ENCODE peak calls at places on chromosome 11, in five cellular contexts. N is fibroblast of lung, R is lower lobe of right lung, P is AG09309, G is foreskin fibroblast. X is an unnamed sample.
A peak's percentile ranks its signal among the peaks of the same experiment; 100 is the strongest.

GRCh38 chr11:33778682-33779081 is 4.4 kb upstream of the FBXO3 start:
- DNase-seq in P (peak; percentile 51), G (peak; percentile 61), R (no peak), N (peak; percentile 80), X (peak; percentile 19)

GRCh38 chr11:46901156-46901555 is 17.2 kb downstream of the LRP4 start:
- DNase-seq in G (no peak), N (no peak), P (no peak), R (no peak), X (no peak)

GRCh38 chr11:134228625-134229024 is 4.2 kb downstream of the VPS26B start:
- DNase-seq in G (peak; percentile 80), R (no peak), N (no peak), P (peak; percentile 58), X (no peak)

GRCh38 chr11:2862395-2862949 is 23.1 kb downstream of the CDKN1C start:
- DNase-seq in N (no peak), P (no peak), G (no peak), R (no peak), X (no peak)

GRCh38 chr11:44133335-44133946 is 38.0 kb downstream of the EXT2 start:
- DNase-seq in R (no peak), P (no peak), N (peak; percentile 62), G (peak; percentile 29), X (no peak)

GRCh38 chr11:89182773-89183172 is 5.1 kb downstream of the TYR start:
- DNase-seq in N (peak; percentile 2), R (no peak), G (no peak), P (no peak), X (no peak)

GRCh38 chr11:80586464-80586863 is 1145.6 kb upstream of the TENM4 start:
- DNase-seq in G (no peak), P (no peak), R (no peak), N (no peak), X (no peak)

GRCh38 chr11:62574363-62575057 is 819 bp upstream of the EEF1G start:
- DNase-seq in G (no peak), P (no peak), R (no peak), N (no peak), X (no peak)

GRCh38 chr11:12090061-12090572 is 20.3 kb upstream of the MICAL2 start:
- DNase-seq in G (peak; percentile 63), R (peak; percentile 54), N (peak; percentile 58), P (no peak), X (no peak)

GRCh38 chr11:96426356-96427103 is 36.7 kb downstream of the JRKL start:
- DNase-seq in G (peak; percentile 35), P (peak; percentile 18), N (peak; percentile 72), R (no peak), X (peak; percentile 31)
- TF ChIP-seq CTCF in G (peak; percentile 26), P (peak; percentile 41), N (peak; percentile 38), R (peak; percentile 58), X (peak; percentile 37)

GRCh38 chr11:34890812-34891211 is 25.4 kb downstream of the APIP start:
- DNase-seq in G (peak; percentile 26), N (peak; percentile 81), P (no peak), R (no peak), X (no peak)

GRCh38 chr11:34891611-34892010 is 24.6 kb downstream of the APIP start:
- DNase-seq in G (no peak), N (no peak), P (no peak), R (no peak), X (no peak)

GRCh38 chr11:34887260-34887659 is 28.9 kb downstream of the APIP start:
- DNase-seq in G (no peak), P (no peak), N (no peak), R (no peak), X (no peak)

GRCh38 chr11:34886609-34887008 is 29.6 kb downstream of the APIP start:
- DNase-seq in R (no peak), G (no peak), N (no peak), P (no peak), X (no peak)

GRCh38 chr11:34890089-34890488 is 26.1 kb downstream of the APIP start:
- DNase-seq in P (no peak), N (peak; percentile 58), R (no peak), G (no peak), X (no peak)
- TF ChIP-seq CTCF in P (peak; percentile 10), N (peak; percentile 50), R (no peak), G (peak; percentile 6), X (peak; percentile 27)

GRCh38 chr11:20477418-20478090 is 90.0 kb downstream of the PRMT3 start:
- DNase-seq in N (no peak), R (no peak), P (no peak), G (no peak), X (no peak)
- TF ChIP-seq CTCF in N (no peak), R (no peak), P (no peak), G (no peak), X (no peak)

DNA sequence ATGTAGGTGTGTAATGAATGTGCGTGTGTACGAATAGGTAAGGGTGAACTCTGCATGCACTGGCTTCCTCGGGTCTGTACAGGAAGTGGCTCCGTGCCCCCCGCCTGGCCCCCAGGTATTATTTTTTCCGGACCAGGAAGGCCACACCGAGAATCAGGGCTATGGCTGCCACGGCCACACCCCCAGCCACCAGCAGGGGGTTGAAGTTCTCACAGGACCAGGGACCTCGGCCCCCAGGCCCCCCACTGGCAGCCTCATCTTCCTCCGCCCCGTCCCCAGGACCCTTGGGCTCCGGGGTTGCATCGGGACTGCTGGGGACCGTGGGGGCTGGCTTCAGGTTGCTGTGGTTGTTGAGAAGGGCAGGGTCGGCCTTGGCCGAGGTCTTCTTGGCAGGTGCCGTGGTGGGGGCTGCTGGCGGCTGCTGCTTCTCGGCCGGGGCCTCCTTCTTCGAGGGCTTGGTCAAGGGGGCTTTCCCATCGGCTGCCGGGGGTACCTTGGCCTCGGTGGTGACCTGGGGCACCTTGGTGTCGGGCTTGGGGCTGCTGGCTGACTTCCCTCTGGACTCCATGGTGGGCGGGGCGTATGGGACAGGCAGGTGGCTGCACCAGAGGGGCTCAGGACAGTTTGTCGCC is 1.8 kb downstream of the CEND1 start:
- DNase-seq in G (no peak), P (no peak), R (no peak), N (no peak), X (no peak)
- TF ChIP-seq CTCF in G (no peak), P (no peak), R (no peak), N (no peak), X (no peak)

GRCh38 chr11:72718101-72718501 is 34.1 kb downstream of the ARAP1 start:
- DNase-seq in P (no peak), R (peak; percentile 51), G (no peak), N (no peak), X (no peak)
- TF ChIP-seq CTCF in P (no peak), R (no peak), G (no peak), N (no peak), X (no peak)

DNA sequence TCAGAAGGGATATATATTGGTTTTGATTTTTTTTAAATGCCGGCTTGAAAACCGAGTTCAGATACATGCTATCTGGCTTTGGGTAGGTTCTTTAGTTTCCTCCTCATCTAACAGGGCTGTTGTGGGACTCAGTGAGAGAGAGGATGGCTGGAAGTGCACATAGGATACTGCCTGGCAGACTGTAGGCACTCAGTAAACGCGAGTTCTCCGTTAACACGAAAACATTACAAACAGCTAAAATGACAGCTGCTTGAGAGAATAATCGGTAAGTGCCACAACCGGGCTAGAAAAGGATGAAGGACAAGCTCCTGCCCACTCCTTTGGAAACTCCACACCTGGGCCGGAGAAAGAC is 369 bp downstream of the XRRA1 start:
- DNase-seq in R (no peak), P (no peak), G (no peak), N (no peak), X (no peak)
- TF ChIP-seq CTCF in R (no peak), P (no peak), G (no peak), N (no peak), X (no peak)

DNA sequence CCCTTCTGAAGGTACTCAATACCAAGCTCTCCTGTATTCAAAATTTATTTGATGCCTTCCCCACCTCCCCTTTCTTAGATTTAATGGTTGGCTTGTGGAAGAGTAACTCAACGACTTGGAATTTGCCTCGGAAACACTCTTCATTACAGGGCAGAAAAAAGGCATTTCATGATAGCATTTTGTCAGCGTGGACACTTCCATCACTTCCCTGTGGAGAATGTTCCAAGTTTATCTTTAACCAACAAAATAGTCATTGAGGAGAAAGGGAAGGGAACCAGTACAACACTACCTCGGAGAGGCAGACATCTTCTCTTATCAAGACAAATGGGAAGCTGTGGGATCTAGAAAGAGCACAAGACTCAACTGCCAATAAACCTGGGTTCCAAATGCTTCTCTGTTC is 177.2 kb upstream of the MTMR2 start:
- DNase-seq in R (no peak), P (no peak), G (no peak), N (no peak), X (no peak)
- TF ChIP-seq CTCF in R (no peak), P (no peak), G (no peak), N (no peak), X (no peak)

X was measured in AG09319.